ENCODE peak calls at places on chromosomes 11 and 22, in six cellular contexts. B is MM.1S, N is upper lobe of right lung, J is SK-N-SH, W is hepatocyte, U is H9. F is an unnamed sample.

GRCh38 chr11:12723410-12724297 is 49.4 kb downstream of the TEAD1 start:
- DNase-seq in B (no peak), N (no peak), J (no peak), W (peak; percentile 69), U (no peak), F (peak; percentile 41)

GRCh38 chr11:117010808-117011540 is 87.3 kb downstream of the SIK3 start:
- DNase-seq in B (no peak), N (no peak), J (no peak), W (no peak), U (no peak), F (peak; percentile 85)

GRCh38 chr11:69848196-69848595 is 29.0 kb upstream of the FGF3 start:
- DNase-seq in B (no peak), N (no peak), J (no peak), W (peak; percentile 69), U (no peak), F (peak; percentile 58)

GRCh38 chr11:40292636-40293585 is 1166.5 kb downstream of the LRRC4C start:
- DNase-seq in B (no peak), N (no peak), J (peak; percentile 47), W (peak; percentile 21), U (no peak), F (peak; percentile 45)

GRCh38 chr22:49289822-49290221 is 537.9 kb downstream of the BRD1 start:
- DNase-seq in B (no peak), N (peak; percentile 29), J (no peak), W (no peak), U (no peak), F (no peak)

GRCh38 chr22:46036558-46037408 is 59.8 kb upstream of the WNT7B start:
- DNase-seq in B (peak; percentile 78), N (peak; percentile 62), J (peak; percentile 69), W (peak; percentile 67), U (no peak), F (no peak)

GRCh38 chr11:100727410-100727809 is 40.3 kb downstream of the ARHGAP42 start:
- DNase-seq in B (no peak), N (no peak), J (no peak), W (peak; percentile 15), U (no peak), F (peak; percentile 11)

GRCh38 chr11:131894615-131895544 is 524.5 kb downstream of the NTM start:
- DNase-seq in B (no peak), N (no peak), J (no peak), W (no peak), U (no peak), F (no peak)

GRCh38 chr11:14373941-14374646 is 15.1 kb upstream of the RRAS2 start:
- DNase-seq in B (no peak), N (no peak), J (no peak), W (no peak), U (no peak), F (peak; percentile 80)

GRCh38 chr11:2419638-2420501 is 19.3 kb downstream of the TSSC4 start:
- DNase-seq in B (peak; percentile 66), N (peak; percentile 88), J (peak; percentile 89), W (peak; percentile 88), U (peak; percentile 81), F (peak; percentile 85)

GRCh38 chr11:75815345-75815983 is 454 bp downstream of the UVRAG start:
- DNase-seq in B (peak; percentile 46), N (no peak), J (no peak), W (peak; percentile 75), U (peak; percentile 53), F (peak; percentile 24)

GRCh38 chr11:134802116-134802515 is 390.1 kb upstream of the B3GAT1 start:
- DNase-seq in B (no peak), N (no peak), J (peak; percentile 36), W (peak; percentile 19), U (no peak), F (no peak)

GRCh38 chr11:74459584-74459983 is 7.8 kb downstream of the KCNE3 start:
- DNase-seq in B (no peak), N (no peak), J (no peak), W (no peak), U (no peak), F (no peak)

GRCh38 chr22:30879398-30879797 is 89.2 kb downstream of the MORC2 start:
- DNase-seq in B (no peak), N (peak; percentile 40), J (no peak), W (no peak), U (no peak), F (no peak)

GRCh38 chr11:11425806-11426205 is 72.8 kb upstream of the CSNK2A3 start:
- DNase-seq in B (no peak), N (no peak), J (no peak), W (no peak), U (no peak), F (no peak)

GRCh38 chr11:1879342-1879940 is 12.3 kb downstream of the PRR33 start:
- DNase-seq in B (no peak), N (peak; percentile 60), J (peak; percentile 17), W (no peak), U (no peak), F (no peak)

GRCh38 chr11:112961751-112962747 is 829 bp downstream of the NCAM1 start:
- DNase-seq in B (no peak), N (peak; percentile 63), J (peak; percentile 73), W (peak; percentile 28), U (peak; percentile 39), F (no peak)

GRCh38 chr11:126874276-126874675 is 126.3 kb downstream of the KIRREL3 start:
- DNase-seq in B (no peak), N (no peak), J (no peak), W (no peak), U (no peak), F (peak; percentile 63)

GRCh38 chr11:12529793-12530192 is 144.4 kb upstream of the TEAD1 start:
- DNase-seq in B (no peak), N (no peak), J (no peak), W (no peak), U (no peak), F (no peak)

GRCh38 chr11:85945788-85946187 is 90.6 kb downstream of the CCDC83 start:
- DNase-seq in B (no peak), N (no peak), J (no peak), W (no peak), U (no peak), F (no peak)

GRCh38 chr11:85945296-85945695 is 90.1 kb downstream of the CCDC83 start:
- DNase-seq in B (no peak), N (no peak), J (no peak), W (no peak), U (no peak), F (no peak)

GRCh38 chr11:85948884-85949283 is 93.7 kb downstream of the CCDC83 start:
- DNase-seq in B (no peak), N (no peak), J (no peak), W (no peak), U (no peak), F (peak; percentile 27)

GRCh38 chr11:85947431-85948272 is 92.5 kb downstream of the CCDC83 start:
- DNase-seq in B (peak; percentile 70), N (no peak), J (no peak), W (peak; percentile 19), U (no peak), F (peak; percentile 80)

DNA sequence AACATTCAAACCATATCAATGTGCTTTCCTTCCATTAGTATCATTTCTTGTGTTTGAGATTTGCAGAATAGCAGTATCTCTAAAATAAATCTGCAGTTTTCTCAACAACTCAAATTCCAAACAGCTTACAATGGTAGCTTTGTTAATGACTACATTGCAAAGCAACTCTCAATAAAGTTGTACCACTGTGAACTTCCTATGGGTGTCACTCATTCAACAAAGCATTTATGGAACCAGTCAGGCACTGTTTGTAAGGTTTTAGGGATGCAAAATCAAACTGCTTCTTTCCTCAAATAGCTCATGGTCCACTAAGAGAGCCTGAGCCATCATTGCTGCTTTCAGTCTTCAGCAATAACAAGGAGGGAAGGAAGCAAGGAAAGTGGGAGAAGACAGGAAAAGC is 91.0 kb downstream of the CCDC83 start:
- DNase-seq in B (no peak), N (no peak), J (no peak), W (no peak), U (no peak), F (no peak)
- TF ChIP-seq CTCF in B (no peak), N (no peak), J (no peak), W (no peak), U (no peak), F (no peak)

DNA sequence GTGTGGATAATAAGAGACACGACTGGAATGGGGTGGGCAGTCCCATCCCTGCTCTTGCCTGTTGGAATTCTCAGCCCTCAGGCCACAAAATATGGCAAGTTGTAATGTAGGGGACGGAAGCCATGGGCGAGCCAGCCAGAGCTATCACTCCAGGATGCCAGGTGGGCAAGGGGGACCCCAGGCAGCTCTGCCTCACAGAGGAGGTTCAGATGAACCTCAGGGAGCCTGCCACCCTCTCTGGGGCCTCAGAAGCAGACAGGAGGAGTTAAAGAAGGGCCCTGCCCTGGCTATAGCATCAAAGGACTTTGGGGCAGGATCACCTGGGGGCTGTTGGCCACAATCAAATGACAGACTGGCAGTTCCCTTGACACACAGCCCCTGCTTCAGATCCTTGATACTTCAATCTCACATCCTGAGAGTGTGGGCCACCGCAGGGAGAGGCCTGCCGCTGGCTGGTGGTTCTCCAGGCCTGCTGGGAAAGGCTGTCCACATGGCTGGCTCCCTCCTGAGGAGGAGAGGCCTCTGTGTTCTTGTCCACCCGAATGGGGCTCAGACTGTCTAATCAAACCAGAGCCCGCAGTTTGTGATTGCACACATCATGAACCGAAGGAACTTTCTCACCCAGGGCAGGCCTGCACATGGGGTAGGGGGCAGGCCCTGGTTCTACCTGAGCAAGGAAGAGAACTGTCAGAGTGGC is 31.4 kb downstream of the IGLL1 start:
- DNase-seq in B (no peak), N (peak; percentile 54), J (no peak), W (no peak), U (peak; percentile 9), F (no peak)
- H3K4me1 ChIP-seq in B (no peaks in the 10 kb centered on the region), N (no peaks in the 10 kb centered on the region), J (peaks cover 1% of the 10 kb centered on the region), W (no peaks in the 10 kb centered on the region), U (no peaks in the 10 kb centered on the region), F (no peaks in the 10 kb centered on the region)

GRCh38 chr11:130129922-130130321 is 29.7 kb upstream of the ST14 start:
- DNase-seq in B (no peak), N (no peak), J (no peak), W (no peak), U (no peak), F (no peak)

GRCh38 chr11:130125638-130126037 is 33.9 kb upstream of the ST14 start:
- DNase-seq in B (no peak), N (no peak), J (no peak), W (no peak), U (no peak), F (no peak)

GRCh38 chr11:130127509-130127908 is 32.1 kb upstream of the ST14 start:
- DNase-seq in B (no peak), N (no peak), J (no peak), W (no peak), U (no peak), F (no peak)

GRCh38 chr11:130131957-130132850 is 27.4 kb upstream of the ST14 start:
- DNase-seq in B (peak; percentile 70), N (no peak), J (peak; percentile 83), W (peak; percentile 83), U (peak; percentile 67), F (peak; percentile 74)

DNA sequence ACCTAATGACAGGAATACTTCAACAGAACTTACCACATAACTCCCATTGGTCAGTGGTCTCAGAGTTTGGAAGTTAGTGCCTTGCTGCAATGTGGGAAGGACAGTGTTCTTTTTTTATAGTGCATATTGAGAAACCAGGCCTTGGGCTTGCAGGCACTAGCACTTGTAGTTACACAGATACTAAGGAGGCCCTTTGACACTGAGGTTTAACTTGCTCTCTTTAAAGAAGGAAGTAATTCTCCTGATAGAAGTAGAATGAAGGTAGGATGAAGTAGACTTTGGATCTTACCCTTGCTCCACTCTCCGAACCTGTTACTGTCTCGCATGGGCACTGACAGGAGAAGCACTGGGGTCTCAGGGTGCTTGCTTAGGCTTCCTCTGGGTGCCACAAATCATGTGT is 31.0 kb upstream of the ST14 start:
- DNase-seq in B (no peak), N (no peak), J (no peak), W (no peak), U (no peak), F (no peak)
- TF ChIP-seq CTCF in B (no peak), N (no peak), J (no peak), W (no peak), U (no peak), F (no peak)

GRCh38 chr11:45079075-45079444 is 67.4 kb upstream of the PRDM11 start:
- DNase-seq in B (no peak), N (no peak), J (no peak), W (no peak), U (no peak), F (no peak)
- H3K4me1 ChIP-seq in B (peaks cover 40% of the 10 kb centered on the region), N (peaks cover 29% of the 10 kb centered on the region), J (peaks cover 3% of the 10 kb centered on the region), W (no peaks in the 10 kb centered on the region), U (peaks cover 10% of the 10 kb centered on the region), F (peaks cover 3% of the 10 kb centered on the region)